ENCODE peak calls at places on chromosomes 12 and 14, in ten cellular contexts. One of them, this sample, is unnamed.

GRCh38 chr12:112219195-112219594 is 93.8 kb downstream of the TRAFD1 start:
- DNase-seq in heart left ventricle: no peak
- DNase-seq in fibroblast of pulmonary artery: no peak
- DNase-seq in activated T-cell treated with anti-CD3 and anti-CD28 coated beads, Interleukin-2, amount 50 U/mL, for 1 hour: no peak
- DNase-seq in kidney tubule cell: no peak
- DNase-seq in skeletal muscle cell: no peak
- DNase-seq in naive thymus-derived CD4-positive, alpha-beta T cell: no peak
- DNase-seq in SHP77: no peak
- DNase-seq in EL: peak; percentile 17
- DNase-seq in NAMALWA: no peak
- DNase-seq in this sample: no peak

GRCh38 chr12:80778005-80778541 is 61.4 kb downstream of the MYF5 start:
- DNase-seq in NAMALWA: peak; percentile 27
- DNase-seq in heart left ventricle: peak; percentile 55
- DNase-seq in EL: peak; percentile 89
- DNase-seq in SHP77: peak; percentile 94
- DNase-seq in skeletal muscle cell: peak; percentile 95
- DNase-seq in fibroblast of pulmonary artery: peak; percentile 96
- DNase-seq in kidney tubule cell: peak; percentile 94
- DNase-seq in naive thymus-derived CD4-positive, alpha-beta T cell: no peak
- DNase-seq in activated T-cell treated with anti-CD3 and anti-CD28 coated beads, Interleukin-2, amount 50 U/mL, for 1 hour: no peak
- DNase-seq in this sample: no peak

GRCh38 chr12:16531623-16532022 is 74.3 kb downstream of the LMO3 start:
- DNase-seq in skeletal muscle cell: no peak
- DNase-seq in activated T-cell treated with anti-CD3 and anti-CD28 coated beads, Interleukin-2, amount 50 U/mL, for 1 hour: no peak
- DNase-seq in EL: no peak
- DNase-seq in kidney tubule cell: no peak
- DNase-seq in naive thymus-derived CD4-positive, alpha-beta T cell: no peak
- DNase-seq in NAMALWA: no peak
- DNase-seq in heart left ventricle: no peak
- DNase-seq in fibroblast of pulmonary artery: no peak
- DNase-seq in SHP77: peak; percentile 55
- DNase-seq in this sample: no peak

GRCh38 chr12:6888360-6888759 is 15.3 kb upstream of the SPSB2 start:
- DNase-seq in EL: no peak
- DNase-seq in fibroblast of pulmonary artery: no peak
- DNase-seq in activated T-cell treated with anti-CD3 and anti-CD28 coated beads, Interleukin-2, amount 50 U/mL, for 1 hour: no peak
- DNase-seq in kidney tubule cell: no peak
- DNase-seq in naive thymus-derived CD4-positive, alpha-beta T cell: no peak
- DNase-seq in NAMALWA: no peak
- DNase-seq in heart left ventricle: no peak
- DNase-seq in SHP77: no peak
- DNase-seq in skeletal muscle cell: no peak
- DNase-seq in this sample: no peak

GRCh38 chr14:33393155-33393894 is 454.6 kb downstream of the NPAS3 start:
- DNase-seq in SHP77: peak; percentile 93
- DNase-seq in EL: no peak
- DNase-seq in activated T-cell treated with anti-CD3 and anti-CD28 coated beads, Interleukin-2, amount 50 U/mL, for 1 hour: no peak
- DNase-seq in fibroblast of pulmonary artery: peak; percentile 4
- DNase-seq in kidney tubule cell: no peak
- DNase-seq in naive thymus-derived CD4-positive, alpha-beta T cell: no peak
- DNase-seq in NAMALWA: no peak
- DNase-seq in heart left ventricle: no peak
- DNase-seq in skeletal muscle cell: peak; percentile 63
- DNase-seq in this sample: no peak

GRCh38 chr12:40738856-40739255 is 46.6 kb downstream of the CNTN1 start:
- DNase-seq in EL: no peak
- DNase-seq in naive thymus-derived CD4-positive, alpha-beta T cell: no peak
- DNase-seq in skeletal muscle cell: no peak
- DNase-seq in SHP77: no peak
- DNase-seq in heart left ventricle: no peak
- DNase-seq in kidney tubule cell: no peak
- DNase-seq in activated T-cell treated with anti-CD3 and anti-CD28 coated beads, Interleukin-2, amount 50 U/mL, for 1 hour: no peak
- DNase-seq in fibroblast of pulmonary artery: no peak
- DNase-seq in NAMALWA: no peak
- DNase-seq in this sample: no peak

GRCh38 chr12:127149226-127149964 is 1117.6 kb upstream of the TMEM132C start:
- DNase-seq in kidney tubule cell: no peak
- DNase-seq in NAMALWA: no peak
- DNase-seq in heart left ventricle: no peak
- DNase-seq in fibroblast of pulmonary artery: no peak
- DNase-seq in skeletal muscle cell: peak; percentile 63
- DNase-seq in SHP77: no peak
- DNase-seq in naive thymus-derived CD4-positive, alpha-beta T cell: no peak
- DNase-seq in activated T-cell treated with anti-CD3 and anti-CD28 coated beads, Interleukin-2, amount 50 U/mL, for 1 hour: no peak
- DNase-seq in EL: peak; percentile 38
- DNase-seq in this sample: no peak

GRCh38 chr12:119544780-119545625 is 48.6 kb upstream of the TMEM233 start:
- DNase-seq in kidney tubule cell: peak; percentile 62
- DNase-seq in NAMALWA: peak; percentile 73
- DNase-seq in SHP77: peak; percentile 49
- DNase-seq in EL: peak; percentile 59
- DNase-seq in heart left ventricle: peak; percentile 55
- DNase-seq in skeletal muscle cell: peak; percentile 44
- DNase-seq in fibroblast of pulmonary artery: peak; percentile 84
- DNase-seq in naive thymus-derived CD4-positive, alpha-beta T cell: peak; percentile 58
- DNase-seq in activated T-cell treated with anti-CD3 and anti-CD28 coated beads, Interleukin-2, amount 50 U/mL, for 1 hour: peak; percentile 28
- DNase-seq in this sample: peak; percentile 62

GRCh38 chr14:87705439-87705896 is 287.5 kb downstream of the GALC start:
- DNase-seq in kidney tubule cell: no peak
- DNase-seq in activated T-cell treated with anti-CD3 and anti-CD28 coated beads, Interleukin-2, amount 50 U/mL, for 1 hour: no peak
- DNase-seq in EL: peak; percentile 4
- DNase-seq in SHP77: no peak
- DNase-seq in naive thymus-derived CD4-positive, alpha-beta T cell: no peak
- DNase-seq in heart left ventricle: peak; percentile 21
- DNase-seq in fibroblast of pulmonary artery: no peak
- DNase-seq in NAMALWA: no peak
- DNase-seq in skeletal muscle cell: no peak
- DNase-seq in this sample: no peak